ENCODE peak calls at places on chromosomes 7 and 10, in six cellular contexts. Q is IMR-90, W is neuronal stem cell, G is H1, O is mesenchymal stem cell, R is trophoblast cell. K is an unnamed sample.

GRCh38 chr10:55410415-55410885 is 609.4 kb upstream of the PCDH15 start:
- DNase-seq in Q (no peak), W (peak; percentile 80), G (peak; percentile 43), O (peak; percentile 33), R (no peak), K (peak; percentile 44)

GRCh38 chr10:90087197-90088007 is 386.0 kb downstream of the KIF20B start:
- DNase-seq in Q (peak; percentile 7), W (no peak), G (no peak), O (peak; percentile 73), R (no peak), K (no peak)

GRCh38 chr7:129437190-129437589 is 3.0 kb downstream of the STRIP2 start:
- DNase-seq in Q (no peak), W (no peak), G (no peak), O (no peak), R (no peak), K (no peak)

GRCh38 chr7:46835556-46835955 is 746.4 kb downstream of the TNS3 start:
- DNase-seq in Q (peak; percentile 55), W (no peak), G (no peak), O (no peak), R (no peak), K (no peak)

GRCh38 chr7:70458195-70458695 is 673.7 kb upstream of the GALNT17 start:
- DNase-seq in Q (no peak), W (no peak), G (no peak), O (no peak), R (no peak), K (no peak)

GRCh38 chr7:128409435-128410091 is at the start of gene IMPDH1:
- DNase-seq in Q (peak; percentile 61), W (peak; percentile 86), G (peak; percentile 97), O (peak; percentile 86), R (peak; percentile 71), K (peak; percentile 92)

GRCh38 chr10:81386817-81387216 is 488.2 kb upstream of the NRG3 start:
- DNase-seq in Q (no peak), W (no peak), G (no peak), O (no peak), R (no peak), K (no peak)

GRCh38 chr10:32048282-32048681 is 7.9 kb downstream of the KIF5B start:
- DNase-seq in Q (no peak), W (no peak), G (no peak), O (no peak), R (no peak), K (no peak)

GRCh38 chr7:11458736-11459483 is 373.1 kb downstream of the THSD7A start:
- DNase-seq in Q (peak; percentile 78), W (no peak), G (no peak), O (peak; percentile 90), R (no peak), K (no peak)

GRCh38 chr7:42479452-42480303 is 242.7 kb upstream of the GLI3 start:
- DNase-seq in Q (no peak), W (no peak), G (no peak), O (peak; percentile 76), R (no peak), K (no peak)

GRCh38 chr7:157690058-157690832 is 353.4 kb downstream of the DNAJB6 start:
- DNase-seq in Q (no peak), W (peak; percentile 65), G (peak; percentile 62), O (no peak), R (no peak), K (peak; percentile 60)

GRCh38 chr10:72038458-72039001 is 49.8 kb downstream of the SPOCK2 start:
- DNase-seq in Q (peak; percentile 64), W (no peak), G (no peak), O (peak; percentile 51), R (peak; percentile 23), K (no peak)

GRCh38 chr7:41956712-41957111 is 253.8 kb upstream of the INHBA start:
- DNase-seq in Q (no peak), W (no peak), G (no peak), O (no peak), R (no peak), K (no peak)

GRCh38 chr10:110398419-110399162 is 93.9 kb upstream of the SMNDC1 start:
- DNase-seq in Q (peak; percentile 98), W (no peak), G (no peak), O (peak; percentile 97), R (peak; percentile 52), K (no peak)

GRCh38 chr7:24732646-24733413 is 24.4 kb downstream of the GSDME start:
- DNase-seq in Q (peak; percentile 92), W (no peak), G (no peak), O (peak; percentile 81), R (peak; percentile 89), K (no peak)

GRCh38 chr10:21427804-21428481 is 97.5 kb downstream of the SKIDA1 start:
- DNase-seq in Q (peak; percentile 35), W (no peak), G (no peak), O (peak; percentile 41), R (no peak), K (no peak)

GRCh38 chr10:117449636-117450035 is 74.4 kb upstream of the PDZD8 start:
- DNase-seq in Q (no peak), W (no peak), G (peak; percentile 59), O (no peak), R (no peak), K (no peak)

GRCh38 chr10:74738985-74739567 is 87.3 kb upstream of the KAT6B start:
- DNase-seq in Q (peak; percentile 16), W (no peak), G (peak; percentile 45), O (peak; percentile 16), R (no peak), K (peak; percentile 44)

GRCh38 chr10:18713077-18713476 is 53.8 kb downstream of the ARL5B start:
- DNase-seq in Q (peak; percentile 92), W (no peak), G (no peak), O (peak; percentile 76), R (peak; percentile 91), K (no peak)

GRCh38 chr10:6739530-6740174 is 159.6 kb upstream of the PRKCQ start:
- DNase-seq in Q (no peak), W (no peak), G (no peak), O (no peak), R (no peak), K (no peak)
- H4K91ac ChIP-seq in Q (peak overlapping the region; percentile 69), W (no peak overlapping the region), G (peak overlapping the region; percentile 29), O (no peak overlapping the region), R (no peak overlapping the region), K (no peak overlapping the region)

GRCh38 chr10:7942859-7943258 is 111.6 kb upstream of the GATA3 start:
- DNase-seq in Q (no peak), W (no peak), G (no peak), O (no peak), R (no peak), K (no peak)

GRCh38 chr10:7944537-7944936 is 110.0 kb upstream of the GATA3 start:
- DNase-seq in Q (no peak), W (no peak), G (no peak), O (no peak), R (no peak), K (no peak)

GRCh38 chr10:7942311-7942710 is 112.2 kb upstream of the GATA3 start:
- DNase-seq in Q (peak; percentile 51), W (no peak), G (no peak), O (no peak), R (no peak), K (no peak)

GRCh38 chr10:7945025-7945424 is 109.5 kb upstream of the GATA3 start:
- DNase-seq in Q (no peak), W (no peak), G (no peak), O (no peak), R (no peak), K (no peak)

GRCh38 chr10:7941576-7941975 is 112.9 kb upstream of the GATA3 start:
- DNase-seq in Q (no peak), W (no peak), G (no peak), O (no peak), R (no peak), K (no peak)
- H4K91ac ChIP-seq in Q (no peak overlapping the region), W (no peak overlapping the region), G (no peak overlapping the region), O (no peak overlapping the region), R (no peak overlapping the region), K (no peak overlapping the region)

GRCh38 chr10:98599032-98599610 is 152.4 kb upstream of the HPS1 start:
- DNase-seq in Q (no peak), W (no peak), G (no peak), O (no peak), R (no peak), K (no peak)
- H4K91ac ChIP-seq in Q (no peak overlapping the region), W (no peak overlapping the region), G (no peak overlapping the region), O (peak overlapping the region; percentile 50), R (no peak overlapping the region), K (no peak overlapping the region)

DNA sequence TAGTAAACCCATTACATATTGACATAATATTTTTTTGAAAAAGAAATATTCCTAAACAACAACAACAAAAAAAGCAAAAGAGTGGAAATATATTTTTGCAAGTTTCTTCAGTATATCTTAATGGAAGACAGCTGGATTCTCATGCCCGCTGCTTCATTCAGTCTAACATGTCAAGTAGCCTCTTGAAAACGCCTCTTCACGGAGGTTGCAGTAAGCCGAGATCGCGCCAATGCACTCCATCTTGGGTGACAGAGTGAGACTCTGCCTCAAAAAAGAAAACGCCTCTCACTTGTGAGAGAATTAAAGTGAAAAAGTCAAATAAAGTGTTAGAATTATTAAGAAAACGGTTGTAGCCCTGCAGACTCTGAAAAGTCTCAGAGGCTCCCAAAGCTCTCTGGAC is 1.3 kb downstream of the CUTC start:
- DNase-seq in Q (peak; percentile 13), W (no peak), G (no peak), O (no peak), R (no peak), K (no peak)
- H4K91ac ChIP-seq in Q (no peak overlapping the region), W (no peak overlapping the region), G (no peak overlapping the region), O (no peak overlapping the region), R (no peak overlapping the region), K (no peak overlapping the region)

DNA sequence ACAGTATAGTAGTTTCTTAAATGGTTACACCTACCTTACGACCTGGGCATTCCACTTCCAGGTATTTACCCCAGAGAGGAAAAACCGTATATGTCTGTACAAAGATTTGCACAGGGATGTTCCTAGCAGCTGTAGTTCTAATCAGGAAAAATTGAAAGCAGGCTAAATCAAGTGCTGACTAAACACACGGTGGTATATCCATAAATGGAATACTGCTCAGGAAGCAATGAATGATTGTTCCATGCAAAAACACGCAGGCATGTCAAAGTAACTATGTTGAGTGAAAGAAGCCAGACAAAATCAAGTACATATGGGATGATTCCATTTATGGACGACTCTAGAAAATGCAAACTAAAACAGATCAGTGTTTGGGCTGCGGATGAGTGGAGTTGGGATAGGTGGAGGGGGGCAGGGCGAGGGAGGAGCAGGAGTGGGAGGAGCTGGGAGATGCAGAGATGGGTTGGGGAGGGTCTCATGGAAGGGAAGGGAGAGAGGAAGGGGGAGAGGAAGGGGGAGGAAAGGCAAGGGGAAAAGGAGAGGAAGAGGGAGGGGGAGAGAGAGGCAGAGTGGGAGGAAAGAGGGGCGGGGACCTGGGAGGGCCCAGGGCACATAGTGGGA is 484 bp upstream of the MSRB2 start:
- DNase-seq in Q (peak; percentile 4), W (no peak), G (no peak), O (peak; percentile 57), R (peak; percentile 12), K (no peak)
- H4K91ac ChIP-seq in Q (no peak overlapping the region), W (no peak overlapping the region), G (no peak overlapping the region), O (no peak overlapping the region), R (no peak overlapping the region), K (no peak overlapping the region)

K was measured in H9.